ENCODE peak calls at places on chromosome 1, in nine cellular contexts. One of them, this sample, is unnamed.

GRCh38 chr1:20558180-20558579 is 5.8 kb downstream of the FAM43B start:
- DNase-seq in GM12878: no peak
- DNase-seq in sigmoid colon: no peak
- DNase-seq in A549: no peak
- DNase-seq in esophagus muscularis mucosa: no peak
- DNase-seq in H1: no peak
- DNase-seq in ovary: no peak
- DNase-seq in K562: no peak
- DNase-seq in tibial nerve: no peak
- DNase-seq in this sample: no peak

GRCh38 chr1:100902365-100902764 is 6.5 kb downstream of the SLC30A7 start:
- DNase-seq in ovary: no peak
- DNase-seq in GM12878: no peak
- DNase-seq in A549: no peak
- DNase-seq in H1: no peak
- DNase-seq in tibial nerve: no peak
- DNase-seq in sigmoid colon: no peak
- DNase-seq in K562: no peak
- DNase-seq in esophagus muscularis mucosa: no peak
- DNase-seq in this sample: no peak

GRCh38 chr1:180881806-180882509 is 30.7 kb upstream of the KIAA1614 start:
- DNase-seq in GM12878: no peak
- DNase-seq in esophagus muscularis mucosa: no peak
- DNase-seq in tibial nerve: no peak
- DNase-seq in ovary: no peak
- DNase-seq in sigmoid colon: no peak
- DNase-seq in H1: no peak
- DNase-seq in K562: peak
- DNase-seq in A549: peak
- DNase-seq in this sample: no peak

GRCh38 chr1:27669876-27670275 is 2.1 kb downstream of the IFI6 start:
- DNase-seq in GM12878: no peak
- DNase-seq in tibial nerve: no peak
- DNase-seq in esophagus muscularis mucosa: no peak
- DNase-seq in A549: no peak
- DNase-seq in ovary: no peak
- DNase-seq in sigmoid colon: no peak
- DNase-seq in H1: no peak
- DNase-seq in K562: no peak
- DNase-seq in this sample: no peak

GRCh38 chr1:23594149-23594917 is 35.0 kb upstream of the ID3 start:
- DNase-seq in tibial nerve: no peak
- DNase-seq in esophagus muscularis mucosa: no peak
- DNase-seq in ovary: no peak
- DNase-seq in A549: no peak
- DNase-seq in K562: no peak
- DNase-seq in sigmoid colon: no peak
- DNase-seq in H1: no peak
- DNase-seq in GM12878: no peak
- DNase-seq in this sample: no peak

GRCh38 chr1:43987159-43988022 is 4.0 kb upstream of the CCDC24 start:
- DNase-seq in K562: no peak
- DNase-seq in A549: no peak
- DNase-seq in GM12878: no peak
- DNase-seq in esophagus muscularis mucosa: no peak
- DNase-seq in H1: no peak
- DNase-seq in tibial nerve: no peak
- DNase-seq in ovary: no peak
- DNase-seq in sigmoid colon: no peak
- DNase-seq in this sample: no peak

GRCh38 chr1:226111109-226111864 is 48.8 kb downstream of the H3-3A start:
- DNase-seq in K562: peak
- DNase-seq in A549: no peak
- DNase-seq in sigmoid colon: no peak
- DNase-seq in GM12878: no peak
- DNase-seq in tibial nerve: peak
- DNase-seq in ovary: no peak
- DNase-seq in H1: no peak
- DNase-seq in esophagus muscularis mucosa: no peak
- DNase-seq in this sample: no peak

GRCh38 chr1:108113496-108113895 is 86.6 kb downstream of the SLC25A24 start:
- DNase-seq in ovary: no peak
- DNase-seq in sigmoid colon: no peak
- DNase-seq in GM12878: no peak
- DNase-seq in H1: no peak
- DNase-seq in K562: no peak
- DNase-seq in tibial nerve: no peak
- DNase-seq in A549: no peak
- DNase-seq in esophagus muscularis mucosa: no peak
- DNase-seq in this sample: no peak

GRCh38 chr1:156413310-156414246 is 44.6 kb downstream of the RHBG start:
- DNase-seq in H1: no peak
- DNase-seq in esophagus muscularis mucosa: no peak
- DNase-seq in GM12878: no peak
- DNase-seq in tibial nerve: no peak
- DNase-seq in A549: no peak
- DNase-seq in K562: no peak
- DNase-seq in ovary: no peak
- DNase-seq in sigmoid colon: no peak
- DNase-seq in this sample: no peak

GRCh38 chr1:68904472-68904871 is 407.6 kb upstream of the DEPDC1 start:
- DNase-seq in GM12878: no peak
- DNase-seq in sigmoid colon: no peak
- DNase-seq in H1: no peak
- DNase-seq in ovary: no peak
- DNase-seq in K562: no peak
- DNase-seq in A549: no peak
- DNase-seq in esophagus muscularis mucosa: no peak
- DNase-seq in tibial nerve: no peak
- DNase-seq in this sample: no peak

GRCh38 chr1:229409616-229410369 is 24.1 kb downstream of the ACTA1 start:
- DNase-seq in esophagus muscularis mucosa: no peak
- DNase-seq in tibial nerve: no peak
- DNase-seq in GM12878: no peak
- DNase-seq in H1: no peak
- DNase-seq in K562: no peak
- DNase-seq in ovary: no peak
- DNase-seq in sigmoid colon: no peak
- DNase-seq in A549: no peak
- DNase-seq in this sample: no peak

DNA sequence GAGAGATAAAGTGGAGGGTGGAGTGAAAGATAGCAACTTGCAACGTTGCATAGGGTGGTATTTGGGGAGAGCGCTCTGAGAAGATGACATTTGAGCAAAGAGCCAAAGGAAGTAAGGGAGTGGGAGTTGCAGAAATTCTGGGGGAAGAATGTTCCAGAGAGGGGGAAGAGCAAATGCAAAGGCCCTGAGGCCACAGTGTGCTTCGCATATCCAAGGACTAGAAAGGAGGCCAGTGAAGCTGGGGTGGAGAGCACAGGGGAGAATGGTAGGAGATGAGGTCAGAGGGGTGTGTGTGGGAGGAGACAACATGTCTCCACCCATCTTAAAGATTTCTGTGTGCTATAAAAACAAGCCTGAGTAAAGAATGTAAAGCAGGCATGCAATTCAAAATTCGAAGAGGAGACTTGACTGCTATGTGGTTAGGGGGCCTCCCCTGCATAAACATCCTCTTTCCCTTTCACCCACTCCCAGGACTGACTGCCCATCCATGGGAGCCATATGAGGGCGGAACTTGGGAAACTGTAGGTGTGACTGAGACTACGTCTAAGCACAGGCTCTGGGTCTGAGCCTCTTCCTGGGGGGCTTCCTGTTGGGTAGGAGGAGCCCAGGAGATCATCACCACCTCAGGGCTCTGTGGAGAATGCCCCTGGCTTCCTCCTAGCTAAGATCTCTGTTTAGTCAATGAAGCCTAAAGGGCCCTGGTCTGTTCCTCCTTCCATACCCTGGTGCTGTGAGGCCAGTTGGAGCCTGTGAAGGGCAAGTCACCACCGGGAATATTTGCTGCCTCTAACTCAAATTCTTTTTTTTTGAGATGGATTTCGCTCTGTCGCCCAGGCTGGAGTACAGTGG is 2.9 kb upstream of the CLIC4 start:
- DNase-seq in sigmoid colon: no peak
- DNase-seq in GM12878: no peak
- DNase-seq in K562: peak
- DNase-seq in H1: peak
- DNase-seq in A549: no peak
- DNase-seq in esophagus muscularis mucosa: no peak
- DNase-seq in tibial nerve: no peak
- DNase-seq in ovary: no peak
- DNase-seq in this sample: no peak
- H3K27ac ChIP-seq in sigmoid colon: no peak
- H3K27ac ChIP-seq in GM12878: peak
- H3K27ac ChIP-seq in K562: peak
- H3K27ac ChIP-seq in H1: peak
- H3K27ac ChIP-seq in A549: no peak
- H3K27ac ChIP-seq in esophagus muscularis mucosa: peak
- H3K27ac ChIP-seq in tibial nerve: peak
- H3K27ac ChIP-seq in ovary: no peak
- H3K27ac ChIP-seq in this sample: no peak

GRCh38 chr1:114508386-114508898 is 2.6 kb downstream of the TRIM33 start:
- DNase-seq in ovary: no peak
- DNase-seq in H1: no peak
- DNase-seq in esophagus muscularis mucosa: no peak
- DNase-seq in tibial nerve: no peak
- DNase-seq in A549: no peak
- DNase-seq in K562: no peak
- DNase-seq in GM12878: no peak
- DNase-seq in sigmoid colon: no peak
- DNase-seq in this sample: no peak

GRCh38 chr1:114509596-114510234 is 1.3 kb downstream of the TRIM33 start:
- DNase-seq in A549: no peak
- DNase-seq in esophagus muscularis mucosa: no peak
- DNase-seq in GM12878: no peak
- DNase-seq in ovary: no peak
- DNase-seq in tibial nerve: no peak
- DNase-seq in K562: no peak
- DNase-seq in sigmoid colon: no peak
- DNase-seq in H1: no peak
- DNase-seq in this sample: no peak

GRCh38 chr1:114512595-114513280 is 1.7 kb upstream of the TRIM33 start:
- DNase-seq in esophagus muscularis mucosa: no peak
- DNase-seq in A549: no peak
- DNase-seq in K562: peak
- DNase-seq in tibial nerve: no peak
- DNase-seq in GM12878: no peak
- DNase-seq in H1: no peak
- DNase-seq in ovary: no peak
- DNase-seq in sigmoid colon: no peak
- DNase-seq in this sample: no peak

GRCh38 chr1:114511048-114511785 is at the start of gene TRIM33:
- DNase-seq in esophagus muscularis mucosa: peak
- DNase-seq in ovary: peak
- DNase-seq in GM12878: peak
- DNase-seq in K562: peak
- DNase-seq in A549: peak
- DNase-seq in H1: peak
- DNase-seq in sigmoid colon: peak
- DNase-seq in tibial nerve: peak
- DNase-seq in this sample: peak

DNA sequence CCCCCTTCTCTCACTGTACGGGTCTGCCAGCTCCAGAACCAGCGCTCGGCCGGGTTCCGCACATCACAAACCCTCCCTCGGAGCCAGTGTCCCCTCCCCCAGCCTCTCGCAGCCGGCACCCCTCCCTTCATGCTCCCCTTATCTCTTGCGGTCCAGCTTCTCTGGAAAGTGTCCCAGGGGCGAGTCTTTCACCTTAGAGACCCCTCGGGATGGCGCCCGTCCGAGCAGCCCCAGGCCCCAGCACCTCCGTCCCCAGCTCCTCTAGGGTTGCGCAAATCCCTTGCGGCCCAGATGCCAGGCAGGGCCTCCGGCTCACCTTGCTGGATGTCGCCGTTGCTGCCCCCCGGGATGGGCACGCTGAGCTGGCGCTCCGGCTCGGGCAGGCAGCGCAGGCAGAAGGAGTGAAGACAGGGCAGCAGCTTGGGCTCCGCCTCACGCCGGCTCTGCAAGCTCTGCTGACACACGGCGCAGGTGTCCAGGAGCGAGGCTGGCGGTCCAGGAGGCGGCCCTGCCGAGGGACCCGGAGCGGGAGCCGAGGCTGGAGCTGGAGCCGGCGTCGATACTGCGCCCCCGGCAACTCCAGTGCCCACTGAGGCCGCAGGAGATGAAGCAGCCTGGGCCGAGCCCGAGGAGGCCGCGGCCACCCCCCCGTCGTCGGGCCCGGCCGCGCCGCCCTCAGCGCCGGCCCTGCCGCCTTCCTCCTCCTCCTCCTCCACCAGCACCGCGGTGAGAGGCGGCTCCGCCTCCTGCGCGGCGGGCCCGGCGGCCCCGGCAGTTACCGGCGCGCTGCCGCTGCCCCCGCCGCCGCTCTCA is 562 bp downstream of the TRIM33 start:
- DNase-seq in K562: peak
- DNase-seq in A549: peak
- DNase-seq in ovary: peak
- DNase-seq in tibial nerve: peak
- DNase-seq in esophagus muscularis mucosa: no peak
- DNase-seq in H1: no peak
- DNase-seq in GM12878: no peak
- DNase-seq in sigmoid colon: peak
- DNase-seq in this sample: peak
- TF ChIP-seq EP300 in K562: peak
- TF ChIP-seq EP300 in A549: no peak
- TF ChIP-seq EP300 in ovary: no peak
- TF ChIP-seq EP300 in tibial nerve: no peak
- TF ChIP-seq EP300 in esophagus muscularis mucosa: no peak
- TF ChIP-seq EP300 in H1: no peak
- TF ChIP-seq EP300 in GM12878: no peak
- TF ChIP-seq EP300 in sigmoid colon: no peak
- TF ChIP-seq EP300 in this sample: no peak

GRCh38 chr1:42934541-42935312 is 23.9 kb downstream of the SLC2A1 start:
- DNase-seq in esophagus muscularis mucosa: no peak
- DNase-seq in A549: no peak
- DNase-seq in sigmoid colon: peak
- DNase-seq in H1: no peak
- DNase-seq in tibial nerve: no peak
- DNase-seq in GM12878: no peak
- DNase-seq in ovary: no peak
- DNase-seq in K562: no peak
- DNase-seq in this sample: peak
- H3K27ac ChIP-seq in esophagus muscularis mucosa: no peak
- H3K27ac ChIP-seq in A549: peak
- H3K27ac ChIP-seq in sigmoid colon: no peak
- H3K27ac ChIP-seq in H1: no peak
- H3K27ac ChIP-seq in tibial nerve: peak
- H3K27ac ChIP-seq in GM12878: peak
- H3K27ac ChIP-seq in ovary: no peak
- H3K27ac ChIP-seq in K562: peak
- H3K27ac ChIP-seq in this sample: peak

GRCh38 chr1:91152331-91152730 is 130.5 kb upstream of the ZNF644 start:
- DNase-seq in GM12878: no peak
- DNase-seq in tibial nerve: no peak
- DNase-seq in A549: no peak
- DNase-seq in H1: no peak
- DNase-seq in sigmoid colon: no peak
- DNase-seq in esophagus muscularis mucosa: peak
- DNase-seq in K562: no peak
- DNase-seq in ovary: no peak
- DNase-seq in this sample: no peak

GRCh38 chr1:91151702-91152101 is 129.9 kb upstream of the ZNF644 start:
- DNase-seq in H1: no peak
- DNase-seq in tibial nerve: no peak
- DNase-seq in K562: no peak
- DNase-seq in GM12878: no peak
- DNase-seq in sigmoid colon: no peak
- DNase-seq in A549: no peak
- DNase-seq in esophagus muscularis mucosa: peak
- DNase-seq in ovary: no peak
- DNase-seq in this sample: no peak

GRCh38 chr1:91148641-91149069 is 126.8 kb upstream of the ZNF644 start:
- DNase-seq in A549: peak
- DNase-seq in esophagus muscularis mucosa: no peak
- DNase-seq in GM12878: no peak
- DNase-seq in ovary: no peak
- DNase-seq in K562: no peak
- DNase-seq in H1: no peak
- DNase-seq in sigmoid colon: no peak
- DNase-seq in tibial nerve: no peak
- DNase-seq in this sample: no peak
- TF ChIP-seq EP300 in A549: no peak
- TF ChIP-seq EP300 in esophagus muscularis mucosa: no peak
- TF ChIP-seq EP300 in GM12878: no peak
- TF ChIP-seq EP300 in ovary: no peak
- TF ChIP-seq EP300 in K562: no peak
- TF ChIP-seq EP300 in H1: no peak
- TF ChIP-seq EP300 in sigmoid colon: no peak
- TF ChIP-seq EP300 in tibial nerve: peak
- TF ChIP-seq EP300 in this sample: no peak